ENCODE peak calls at places on chromosomes 1 and 21, in eight cellular contexts. O is breast epithelium, B is right cardiac atrium, K is foreskin keratinocyte, E is OCI-LY7, S is astrocyte, D is A549, A is suprapubic skin. P is an unnamed sample.

GRCh38 chr1:228837817-228838716 is 102.8 kb downstream of the RHOU start:
- DNase-seq in K (peak), S (peak), O (peak), D (peak), A (no peak), B (peak), E (no peak), P (peak)

GRCh38 chr1:225944951-225945350 is 3.9 kb upstream of the LEFTY2 start:
- DNase-seq in K (no peak), E (peak), S (no peak), O (no peak), B (no peak), D (no peak), A (no peak), P (no peak)

GRCh38 chr1:49294539-49294938 is 517.8 kb upstream of the BEND5 start:
- DNase-seq in D (no peak), S (no peak), E (no peak), B (no peak), A (no peak), O (no peak), K (no peak), P (no peak)

GRCh38 chr1:242828828-242829227 is 304.3 kb upstream of the PLD5 start:
- DNase-seq in D (no peak), O (no peak), S (peak), A (no peak), K (no peak), B (no peak), E (no peak), P (no peak)

GRCh38 chr21:39763282-39763970 is 18.4 kb downstream of the IGSF5 start:
- DNase-seq in E (no peak), K (no peak), B (no peak), D (no peak), S (peak), A (no peak), O (peak), P (no peak)

GRCh38 chr1:57894315-57894714 is 470.5 kb upstream of the DAB1 start:
- DNase-seq in D (no peak), A (no peak), K (peak), S (no peak), E (no peak), B (no peak), O (no peak), P (no peak)

GRCh38 chr21:16117331-16117730 is 387.5 kb downstream of the USP25 start:
- DNase-seq in S (peak), O (no peak), D (no peak), E (no peak), A (no peak), K (no peak), B (no peak), P (no peak)

GRCh38 chr1:35833424-35833823 is 25.6 kb downstream of the AGO4 start:
- DNase-seq in K (no peak), E (no peak), S (no peak), A (no peak), D (no peak), O (no peak), B (no peak), P (no peak)

GRCh38 chr1:20725189-20726106 is 7.1 kb downstream of the SH2D5 start:
- DNase-seq in B (no peak), D (no peak), E (no peak), S (peak), K (peak), O (no peak), A (no peak), P (no peak)

GRCh38 chr1:18870325-18870865 is 10.9 kb upstream of the TAS1R2 start:
- DNase-seq in B (no peak), A (no peak), E (no peak), D (no peak), K (no peak), O (no peak), S (no peak), P (no peak)

GRCh38 chr1:241934181-241934815 is 23.3 kb upstream of the BECN2 start:
- DNase-seq in K (peak), E (no peak), S (peak), B (no peak), A (no peak), D (no peak), O (no peak), P (peak)

GRCh38 chr1:18140411-18140810 is 32.8 kb downstream of the IGSF21 start:
- DNase-seq in D (no peak), S (no peak), K (no peak), B (no peak), E (no peak), O (no peak), A (no peak), P (no peak)

GRCh38 chr21:36630485-36631206 is 68.3 kb upstream of the SIM2 start:
- DNase-seq in E (peak), D (peak), K (peak), A (no peak), O (no peak), B (no peak), S (no peak), P (peak)

GRCh38 chr1:2097386-2098300 is 47.4 kb downstream of the PRKCZ start:
- DNase-seq in E (no peak), O (no peak), S (no peak), K (peak), B (peak), A (no peak), D (no peak), P (peak)

GRCh38 chr1:223331929-223332328 is 32.0 kb downstream of the SUSD4 start:
- DNase-seq in S (peak), O (no peak), D (no peak), B (no peak), E (no peak), K (peak), A (no peak), P (no peak)

GRCh38 chr1:181101581-181102226 is 13.2 kb downstream of the IER5 start:
- DNase-seq in D (no peak), O (no peak), B (no peak), S (peak), E (no peak), K (peak), A (no peak), P (no peak)

GRCh38 chr1:212518188-212518951 is 85.7 kb downstream of the NENF start:
- DNase-seq in D (peak), O (peak), B (peak), A (peak), S (peak), K (no peak), E (no peak), P (no peak)

GRCh38 chr1:183124259-183124658 is 61.8 kb upstream of the LAMC2 start:
- DNase-seq in S (no peak), K (no peak), B (no peak), A (no peak), D (no peak), E (peak), O (no peak), P (no peak)

GRCh38 chr21:46097826-46098286 is at the start of gene COL6A2:
- DNase-seq in K (no peak), E (no peak), O (peak), S (no peak), D (peak), B (peak), A (no peak), P (peak)

GRCh38 chr1:210250665-210250997 is 18.0 kb downstream of the SERTAD4 start:
- DNase-seq in A (no peak), B (peak), D (no peak), K (no peak), S (no peak), E (no peak), O (no peak), P (peak)

GRCh38 chr1:209484429-209484828 is 99.1 kb upstream of the CAMK1G start:
- DNase-seq in B (no peak), S (no peak), K (no peak), D (no peak), O (no peak), A (no peak), E (no peak), P (no peak)

GRCh38 chr21:35229290-35229689 is 180.2 kb upstream of the RUNX1 start:
- DNase-seq in B (no peak), E (no peak), K (no peak), S (no peak), D (no peak), O (no peak), A (no peak), P (no peak)

DNA sequence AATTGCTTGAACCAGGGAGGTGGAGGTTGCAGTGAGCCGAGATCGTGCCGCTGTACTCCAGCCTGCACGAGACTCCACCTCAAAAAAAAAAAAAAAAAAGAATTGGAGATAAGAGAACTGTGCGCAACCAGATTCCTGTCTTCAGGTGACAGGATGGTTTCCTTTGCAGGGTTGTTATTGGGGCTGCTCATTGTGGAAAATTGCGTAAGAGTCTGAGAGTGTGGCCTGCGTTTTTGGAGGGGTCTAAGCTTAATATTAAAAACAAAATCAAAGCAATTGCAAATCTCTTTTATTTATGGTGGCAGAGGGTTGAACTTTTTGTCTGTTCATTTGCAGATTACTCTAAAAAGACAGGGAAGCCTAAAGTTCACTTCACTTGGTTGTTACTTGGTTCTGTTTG is 36.0 kb upstream of the BCAR3 start:
- DNase-seq in B (no peak), E (no peak), K (no peak), D (no peak), O (no peak), S (no peak), A (no peak), P (no peak)
- H3K27ac ChIP-seq in B (no peak), E (no peak), K (no peak), D (no peak), O (no peak), S (no peak), A (no peak), P (no peak)

DNA sequence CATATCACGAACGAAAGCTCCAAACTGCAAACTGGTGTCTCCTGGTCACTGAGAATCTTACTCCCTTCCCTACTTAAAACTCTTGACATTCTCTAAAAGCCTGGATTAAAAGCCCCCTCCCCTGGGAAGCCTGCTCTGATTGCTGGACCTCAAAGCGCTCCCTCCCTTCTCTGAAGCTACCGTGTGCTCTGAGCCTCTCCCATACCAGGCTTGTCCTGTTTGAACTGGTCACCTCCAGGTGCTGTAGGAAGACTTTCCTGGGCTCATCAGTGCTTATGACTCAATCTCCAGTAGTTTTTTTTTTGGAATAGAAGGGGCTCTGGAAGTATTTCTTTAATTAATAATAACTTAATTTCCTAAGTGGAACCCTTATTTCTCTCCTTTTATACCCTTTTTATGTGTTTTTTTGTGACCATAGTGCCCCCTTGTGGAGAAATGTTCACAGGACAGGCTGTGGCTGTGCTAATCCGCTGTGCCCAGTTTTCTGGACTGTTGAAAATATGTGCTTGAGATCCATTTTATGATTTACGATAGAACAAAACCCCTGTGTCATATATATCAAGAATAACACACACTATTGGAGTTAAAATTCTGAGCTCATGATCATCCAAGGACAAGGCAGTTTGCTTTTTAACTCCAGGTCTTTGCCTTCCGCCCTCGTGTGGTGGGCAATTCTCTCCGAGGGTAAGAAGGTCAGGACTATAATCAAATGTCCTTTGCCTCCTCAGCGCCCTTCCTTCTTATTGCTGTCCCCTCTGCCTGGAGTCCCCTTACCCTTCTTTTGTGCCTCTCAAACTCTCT is 16.9 kb downstream of the MTARC1 start:
- DNase-seq in O (no peak), B (no peak), D (peak), A (no peak), S (no peak), K (no peak), E (peak), P (no peak)
- H3K27ac ChIP-seq in O (no peak), B (no peak), D (no peak), A (no peak), S (no peak), K (no peak), E (no peak), P (no peak)

DNA sequence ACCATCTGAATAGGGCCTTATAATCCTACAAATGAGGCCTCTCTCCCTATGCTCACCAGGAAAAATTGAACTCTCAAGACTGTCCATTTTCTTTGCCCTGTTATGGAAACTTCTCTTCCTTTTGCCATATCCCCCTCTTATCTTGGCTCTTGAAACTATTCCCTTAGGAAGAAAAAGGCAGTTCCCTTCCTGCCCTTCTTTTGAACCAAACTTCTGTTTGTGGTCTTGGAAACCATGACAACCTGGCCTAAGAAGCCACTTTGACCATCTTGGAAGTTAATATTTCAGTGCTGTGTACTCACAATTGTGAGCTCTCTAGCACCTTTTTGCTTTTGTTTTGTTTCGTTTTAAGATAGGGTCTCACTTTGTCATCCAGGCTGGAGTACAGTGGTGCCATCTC is 40.0 kb downstream of the ATP2B4 start:
- DNase-seq in E (no peak), K (no peak), B (no peak), O (no peak), D (no peak), S (no peak), A (no peak), P (no peak)
- H3K27ac ChIP-seq in E (no peak), K (no peak), B (peak), O (peak), D (no peak), S (no peak), A (peak), P (no peak)

GRCh38 chr1:79006564-79006963 is at the start of gene ADGRL4:
- DNase-seq in S (peak), A (no peak), D (no peak), O (no peak), K (no peak), B (peak), E (no peak), P (no peak)
- H3K27ac ChIP-seq in S (peak), A (peak), D (no peak), O (peak), K (no peak), B (peak), E (no peak), P (no peak)

DNA sequence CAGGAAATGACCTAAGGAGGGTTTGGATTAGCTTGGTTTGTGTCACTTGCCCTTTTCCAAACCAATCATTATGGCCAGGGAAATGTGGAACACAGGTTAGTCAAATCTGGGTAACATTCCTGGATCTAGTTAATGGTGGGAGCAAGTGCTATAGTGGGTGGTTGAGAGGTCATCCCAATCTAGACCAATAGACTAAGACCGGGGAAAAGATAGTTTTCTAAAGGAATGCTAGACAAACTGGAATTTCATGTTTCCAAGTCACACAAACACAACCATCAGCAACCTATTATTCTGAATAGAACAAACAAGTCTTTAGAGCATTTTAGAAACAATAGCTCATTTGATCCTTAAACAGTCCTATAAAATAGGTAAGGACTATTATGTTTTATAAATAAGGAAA is 4.3 kb upstream of the MAN1A2 start:
- DNase-seq in K (no peak), A (no peak), E (no peak), S (no peak), D (no peak), B (no peak), O (no peak), P (no peak)
- H3K27ac ChIP-seq in K (no peak), A (no peak), E (no peak), S (no peak), D (no peak), B (no peak), O (no peak), P (no peak)

GRCh38 chr21:33388188-33388587 is 15.0 kb upstream of the IFNGR2 start:
- DNase-seq in E (no peak), A (no peak), O (no peak), K (no peak), D (no peak), S (no peak), B (no peak), P (no peak)
- H3K27ac ChIP-seq in E (no peak), A (no peak), O (no peak), K (no peak), D (no peak), S (no peak), B (no peak), P (no peak)

GRCh38 chr1:214516434-214517326 is 34.7 kb downstream of the PTPN14 start:
- DNase-seq in S (no peak), D (no peak), K (no peak), B (no peak), O (no peak), A (no peak), E (no peak), P (peak)

GRCh38 chr1:214514819-214515383 is 36.5 kb downstream of the PTPN14 start:
- DNase-seq in A (no peak), S (no peak), D (no peak), O (no peak), K (no peak), E (no peak), B (no peak), P (no peak)

GRCh38 chr1:214515544-214516433 is 35.6 kb downstream of the PTPN14 start:
- DNase-seq in S (no peak), B (no peak), A (no peak), K (no peak), E (no peak), D (no peak), O (no peak), P (no peak)

GRCh38 chr1:214513394-214513793 is 38.0 kb downstream of the PTPN14 start:
- DNase-seq in S (no peak), E (no peak), A (no peak), D (no peak), B (no peak), O (no peak), K (no peak), P (peak)

GRCh38 chr1:214514032-214514818 is 37.2 kb downstream of the PTPN14 start:
- DNase-seq in A (no peak), E (no peak), K (no peak), S (peak), O (no peak), B (no peak), D (no peak), P (no peak)
- H3K27ac ChIP-seq in A (no peak), E (no peak), K (no peak), S (peak), O (no peak), B (no peak), D (peak), P (peak)

GRCh38 chr1:94952539-94952938 is 25.6 kb upstream of the CNN3 start:
- DNase-seq in E (no peak), A (no peak), S (no peak), D (no peak), B (no peak), K (no peak), O (no peak), P (no peak)

GRCh38 chr1:94953107-94953506 is 26.2 kb upstream of the CNN3 start:
- DNase-seq in S (no peak), O (no peak), A (no peak), E (no peak), B (no peak), K (no peak), D (no peak), P (no peak)

GRCh38 chr1:94955767-94956632 is 29.1 kb upstream of the CNN3 start:
- DNase-seq in B (peak), E (no peak), K (no peak), A (no peak), O (no peak), D (no peak), S (no peak), P (no peak)

GRCh38 chr1:94953741-94954140 is 26.8 kb upstream of the CNN3 start:
- DNase-seq in O (no peak), S (no peak), K (no peak), E (no peak), A (no peak), B (no peak), D (no peak), P (no peak)

GRCh38 chr1:94954292-94955220 is 27.6 kb upstream of the CNN3 start:
- DNase-seq in E (no peak), O (no peak), B (no peak), D (no peak), S (no peak), A (no peak), K (no peak), P (no peak)
- H3K27ac ChIP-seq in E (no peak), O (no peak), B (peak), D (peak), S (no peak), A (no peak), K (no peak), P (peak)

GRCh38 chr1:61403863-61404615 is 320.9 kb downstream of the TM2D1 start:
- DNase-seq in E (no peak), B (no peak), S (peak), K (no peak), O (no peak), A (no peak), D (no peak), P (no peak)
- H3K27ac ChIP-seq in E (no peak), B (peak), S (no peak), K (no peak), O (peak), A (no peak), D (no peak), P (no peak)

P was measured in trophoblast cell.